ENCODE peak calls at places on chromosome 2, in six cellular contexts. H is right cardiac atrium, R is tibial nerve, D is left kidney, X is fibroblast of mammary gland, B is H54. U is an unnamed sample.
A peak's percentile ranks its signal among the peaks of the same experiment; 100 is the strongest.

GRCh38 chr2:143420313-143420712 is 291.1 kb downstream of the ARHGAP15 start:
- DNase-seq in R (no peak), D (no peak), H (no peak), X (peak; percentile 37), B (no peak), U (no peak)

GRCh38 chr2:222000326-222000725 is 298.5 kb downstream of the PAX3 start:
- DNase-seq in H (no peak), B (peak; percentile 26), X (peak; percentile 92), D (no peak), R (no peak), U (no peak)

GRCh38 chr2:177906041-177906718 is 166.4 kb downstream of the PDE11A start:
- DNase-seq in R (peak; percentile 28), D (peak; percentile 87), B (peak; percentile 34), H (peak; percentile 66), X (peak; percentile 51), U (no peak)

GRCh38 chr2:19785432-19785831 is 116.4 kb downstream of the TTC32 start:
- DNase-seq in B (no peak), H (no peak), X (peak; percentile 91), D (no peak), R (no peak), U (no peak)

GRCh38 chr2:224382973-224383555 is 18.8 kb downstream of the FAM124B start:
- DNase-seq in R (no peak), B (no peak), X (no peak), D (no peak), H (no peak), U (no peak)

GRCh38 chr2:138720035-138720589 is 60.1 kb downstream of the NXPH2 start:
- DNase-seq in B (no peak), R (no peak), D (no peak), X (no peak), H (no peak), U (no peak)

GRCh38 chr2:189481071-189481470 is 39.8 kb downstream of the WDR75 start:
- DNase-seq in H (no peak), D (no peak), B (no peak), R (no peak), X (no peak), U (no peak)

GRCh38 chr2:240510513-240511210 is 47.1 kb downstream of the ANKMY1 start:
- DNase-seq in X (no peak), D (no peak), R (no peak), B (no peak), H (no peak), U (no peak)